ENCODE peak calls at places on chromosomes 6 and 20, in four cellular contexts. Z is GM12878, U is HL-60, P is K562. C is an unnamed sample.

GRCh38 chr6:14596410-14596809 is 478.8 kb downstream of the CD83 start:
- DNase-seq in Z (no peak), U (peak; percentile 93), P (peak; percentile 18), C (no peak)

GRCh38 chr20:44080646-44081267 is 106.2 kb downstream of the JPH2 start:
- DNase-seq in Z (peak; percentile 55), U (peak; percentile 41), P (peak; percentile 81), C (peak; percentile 73)

GRCh38 chr6:160837146-160837545 is 135.1 kb downstream of the PLG start:
- DNase-seq in Z (no peak), U (no peak), P (no peak), C (no peak)

GRCh38 chr6:816510-817084 is 123.7 kb upstream of the EXOC2 start:
- DNase-seq in Z (no peak), U (peak; percentile 82), P (no peak), C (no peak)

GRCh38 chr6:107931894-107932293 is 26.1 kb downstream of the SEC63 start:
- DNase-seq in Z (no peak), U (no peak), P (no peak), C (no peak)

GRCh38 chr20:59938221-59938620 is 1.9 kb downstream of the PPP1R3D start:
- DNase-seq in Z (no peak), U (no peak), P (no peak), C (no peak)

GRCh38 chr6:5981274-5982026 is 25.3 kb downstream of the NRN1 start:
- DNase-seq in Z (no peak), U (no peak), P (no peak), C (no peak)

GRCh38 chr20:20795119-20795518 is 82.7 kb upstream of the RALGAPA2 start:
- DNase-seq in Z (no peak), U (no peak), P (no peak), C (no peak)

GRCh38 chr6:46325561-46326525 is 155.1 kb upstream of the ENPP5 start:
- DNase-seq in Z (no peak), U (no peak), P (no peak), C (no peak)

GRCh38 chr6:164276211-164276610 is 861.7 kb downstream of the QKI start:
- DNase-seq in Z (no peak), U (no peak), P (no peak), C (no peak)

GRCh38 chr6:143993965-143994646 is 14.0 kb downstream of the PLAGL1 start:
- DNase-seq in Z (no peak), U (no peak), P (no peak), C (no peak)

GRCh38 chr6:70549327-70549726 is 17.4 kb upstream of the SDHAF4 start:
- DNase-seq in Z (no peak), U (no peak), P (no peak), C (no peak)

GRCh38 chr6:127030111-127030510 is 88.4 kb upstream of the RSPO3 start:
- DNase-seq in Z (no peak), U (no peak), P (no peak), C (no peak)

GRCh38 chr6:109411034-109411433 is 28.8 kb upstream of the CD164 start:
- DNase-seq in Z (no peak), U (no peak), P (no peak), C (no peak)

GRCh38 chr6:12927746-12928145 is 211.2 kb downstream of the PHACTR1 start:
- DNase-seq in Z (no peak), U (no peak), P (no peak), C (no peak)

GRCh38 chr20:3902446-3902845 is 13.3 kb downstream of the PANK2 start:
- DNase-seq in Z (no peak), U (no peak), P (no peak), C (no peak)

GRCh38 chr20:9615766-9616454 is 101.5 kb downstream of the LAMP5 start:
- DNase-seq in Z (peak; percentile 57), U (peak; percentile 41), P (no peak), C (peak; percentile 25)

GRCh38 chr6:152270301-152270925 is 366.7 kb downstream of the SYNE1 start:
- DNase-seq in Z (no peak), U (no peak), P (no peak), C (no peak)

GRCh38 chr20:47875302-47876025 is 90.2 kb upstream of the SULF2 start:
- DNase-seq in Z (no peak), U (no peak), P (no peak), C (no peak)

GRCh38 chr20:2955257-2955950 is 82.1 kb downstream of the PTPRA start:
- DNase-seq in Z (no peak), U (no peak), P (no peak), C (peak; percentile 18)

GRCh38 chr20:52943185-52943841 is 28.8 kb upstream of the TSHZ2 start:
- DNase-seq in Z (no peak), U (peak; percentile 10), P (no peak), C (no peak)

GRCh38 chr6:34901930-34902329 is 12.9 kb downstream of the ANKS1A start:
- DNase-seq in Z (no peak), U (no peak), P (no peak), C (no peak)

GRCh38 chr20:17910828-17911294 is 57.7 kb downstream of the SNX5 start:
- DNase-seq in Z (no peak), U (no peak), P (peak; percentile 20), C (no peak)

GRCh38 chr6:90413867-90414266 is 117.2 kb upstream of the BACH2 start:
- DNase-seq in Z (no peak), U (no peak), P (peak; percentile 30), C (no peak)

GRCh38 chr6:73308712-73309533 is 45.2 kb downstream of the DPPA5 start:
- DNase-seq in Z (no peak), U (no peak), P (peak; percentile 57), C (no peak)

GRCh38 chr6:44289726-44290125 is 19.5 kb downstream of the TMEM151B start:
- DNase-seq in Z (no peak), U (no peak), P (no peak), C (no peak)

GRCh38 chr20:55143605-55144004 is 668.2 kb downstream of the DOK5 start:
- DNase-seq in Z (no peak), U (no peak), P (no peak), C (no peak)

GRCh38 chr20:47120346-47120745 is 225.7 kb downstream of the EYA2 start:
- DNase-seq in Z (no peak), U (no peak), P (no peak), C (no peak)

GRCh38 chr6:132011582-132011981 is 60.4 kb upstream of the CCN2 start:
- DNase-seq in Z (no peak), U (no peak), P (no peak), C (no peak)

GRCh38 chr6:83978324-83978734 is 55.2 kb upstream of the MRAP2 start:
- DNase-seq in Z (no peak), U (no peak), P (no peak), C (no peak)

GRCh38 chr20:18020931-18021330 is 36.8 kb downstream of the OVOL2 start:
- DNase-seq in Z (no peak), U (no peak), P (no peak), C (no peak)

GRCh38 chr6:8983202-8983688 is 547.9 kb upstream of the SLC35B3 start:
- DNase-seq in Z (peak; percentile 4), U (peak; percentile 23), P (peak; percentile 76), C (peak; percentile 14)

GRCh38 chr6:30075094-30075986 is at the start of gene RNF39:
- DNase-seq in Z (no peak), U (no peak), P (peak; percentile 61), C (no peak)

GRCh38 chr20:25510202-25510601 is 75.1 kb downstream of the NINL start:
- DNase-seq in Z (no peak), U (no peak), P (no peak), C (no peak)

GRCh38 chr20:25196701-25197120 is 1.2 kb downstream of the ENTPD6 start:
- DNase-seq in Z (no peak), U (no peak), P (no peak), C (no peak)

GRCh38 chr6:89411019-89411268 is 1.1 kb downstream of the RRAGD start:
- DNase-seq in Z (no peak), U (no peak), P (no peak), C (no peak)

GRCh38 chr20:50958733-50959542 is at the start of gene MOCS3:
- DNase-seq in Z (no peak), U (peak; percentile 99), P (peak; percentile 73), C (peak; percentile 71)
- TF ChIP-seq SPI1 in Z (no peak), U (peak; percentile 41), P (peak; percentile 55), C (no peak)

GRCh38 chr6:111585969-111586315 is 19.7 kb downstream of the TRAF3IP2 start:
- DNase-seq in Z (no peak), U (no peak), P (no peak), C (no peak)
- TF ChIP-seq POLR2AphosphoS5 in Z (no peak), U (no peak), P (no peak), C (no peak)

DNA sequence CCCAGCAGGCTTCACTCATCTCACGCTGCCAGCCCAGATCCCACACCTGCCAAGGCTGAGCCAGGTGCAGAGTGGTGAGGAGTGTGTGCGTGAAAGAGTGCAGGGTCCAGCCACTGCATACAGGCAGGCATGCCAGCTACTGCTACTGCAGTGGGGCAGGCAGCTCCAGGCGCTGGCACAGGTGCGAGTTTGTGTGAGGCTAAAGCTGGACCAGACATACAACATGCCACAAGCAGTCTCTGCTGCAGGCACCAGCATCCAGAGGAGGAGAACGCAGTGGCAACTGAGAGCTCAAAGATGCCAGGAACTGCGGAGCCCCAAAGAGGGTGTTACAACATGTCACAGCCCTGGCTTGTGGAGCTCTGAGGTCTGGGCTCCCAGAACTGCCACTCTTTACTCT is 149.8 kb downstream of the EYS start:
- DNase-seq in Z (no peak), U (no peak), P (no peak), C (no peak)
- TF ChIP-seq SPI1 in Z (no peak), U (no peak), P (no peak), C (no peak)

GRCh38 chr6:148342146-148343027 is at the start of gene SASH1:
- DNase-seq in Z (peak; percentile 5), U (peak; percentile 29), P (no peak), C (no peak)
- TF ChIP-seq POLR2AphosphoS5 in Z (no peak), U (no peak), P (no peak), C (no peak)